ENCODE peak calls at places on chromosome 18, in four cellular contexts. S is CD8-positive, alpha-beta T cell; R is breast epithelium; J is body of pancreas. W is an unnamed sample. For H3K36me3, the result is how much of the 10 kb centered on the place peaks cover.

GRCh38 chr18:55988537-55988936 is 400.5 kb upstream of the TCF4 start:
- DNase-seq in S (no peak), R (no peak), J (no peak), W (no peak)

GRCh38 chr18:33578371-33579146 is 540 bp downstream of the ASXL3 start:
- DNase-seq in S (no peak), R (no peak), J (peak), W (no peak)

GRCh38 chr18:24068945-24069693 is 54.6 kb downstream of the TTC39C start:
- DNase-seq in S (no peak), R (no peak), J (no peak), W (no peak)

GRCh38 chr18:59915606-59916005 is 15.8 kb downstream of the PMAIP1 start:
- DNase-seq in S (no peak), R (no peak), J (no peak), W (no peak)

GRCh38 chr18:23578891-23579653 is 7.2 kb downstream of the NPC1 start:
- DNase-seq in S (no peak), R (no peak), J (no peak), W (no peak)

GRCh38 chr18:12031836-12032235 is 50.5 kb downstream of the IMPA2 start:
- DNase-seq in S (no peak), R (peak), J (peak), W (no peak)

GRCh38 chr18:62784338-62784965 is 69.1 kb downstream of the PHLPP1 start:
- DNase-seq in S (no peak), R (no peak), J (no peak), W (no peak)

GRCh38 chr18:10497350-10497749 is 28.5 kb upstream of the NAPG start:
- DNase-seq in S (no peak), R (no peak), J (no peak), W (no peak)

GRCh38 chr18:58615150-58616132 is 13.4 kb downstream of the ALPK2 start:
- DNase-seq in S (peak), R (no peak), J (no peak), W (no peak)

DNA sequence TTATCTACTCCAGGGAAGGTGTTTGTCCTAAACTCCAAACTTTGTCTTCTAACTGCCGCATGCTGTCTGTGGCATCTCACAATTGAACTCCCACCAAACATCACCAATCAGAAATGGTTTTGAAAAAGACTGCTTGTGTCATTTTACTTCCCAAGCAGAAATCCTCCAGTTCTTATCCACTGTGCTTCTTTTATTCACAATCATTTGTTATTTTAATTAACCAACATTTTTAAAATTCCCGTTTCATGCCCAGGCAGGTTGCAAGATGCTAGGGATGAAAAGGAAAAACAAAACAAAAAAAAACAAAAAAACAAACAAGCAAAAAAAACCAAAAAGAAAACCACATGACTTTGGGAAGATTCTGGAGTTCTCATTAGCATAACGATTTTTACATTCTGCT is 63.5 kb upstream of the RAB27B start:
- DNase-seq in S (no peak), R (no peak), J (no peak), W (no peak)
- H3K4me3 ChIP-seq in S (no peak), R (no peak), J (no peak), W (no peak)

DNA sequence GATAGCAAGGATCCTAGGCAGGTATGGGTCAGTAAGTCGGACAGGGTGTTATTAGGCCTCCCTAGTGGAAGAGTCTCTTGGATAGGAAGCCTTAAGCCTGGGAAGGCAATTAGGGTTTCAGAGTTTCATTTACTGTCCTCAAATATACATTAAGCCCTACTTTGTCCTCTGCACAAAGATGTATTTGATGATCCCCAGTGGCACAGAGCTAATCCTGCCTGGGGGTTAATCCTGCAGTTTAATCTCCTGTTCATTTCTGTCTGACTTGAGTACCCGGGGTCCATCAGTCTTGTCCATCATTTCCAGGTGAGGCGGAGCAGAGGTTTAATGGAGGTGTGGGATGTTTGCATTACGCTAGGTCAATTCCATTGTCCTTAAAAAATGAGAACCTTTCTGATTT is 62.0 kb downstream of the MTCL1 start:
- DNase-seq in S (no peak), R (no peak), J (no peak), W (no peak)
- H3K36me3 ChIP-seq in S (under half), R (under half), J (under half), W (under half)

GRCh38 chr18:77208969-77209368 is 40.7 kb upstream of the GALR1 start:
- DNase-seq in S (peak), R (peak), J (peak), W (no peak)
- H3K4me3 ChIP-seq in S (peak), R (peak), J (no peak), W (no peak)

DNA sequence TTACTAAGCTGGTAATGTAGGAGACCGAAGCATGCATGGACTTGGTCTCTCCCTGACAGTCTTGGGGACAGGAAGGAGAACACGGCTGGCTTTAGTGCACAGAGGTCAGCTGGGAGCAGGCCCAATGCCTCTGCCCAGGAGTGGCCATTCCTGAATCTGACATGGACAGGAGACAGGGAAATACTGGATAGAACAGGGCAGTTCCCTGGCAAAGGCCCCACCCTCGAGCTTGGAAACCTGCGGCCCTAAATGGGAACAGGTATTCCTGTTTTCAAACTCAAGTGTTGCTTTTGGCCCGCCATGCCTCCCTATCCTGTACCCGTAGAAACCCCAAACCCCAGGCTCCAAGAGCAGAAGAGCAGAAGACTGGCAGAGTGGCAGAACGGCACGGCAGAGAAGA is 107.4 kb downstream of the ZNF516 start:
- DNase-seq in S (no peak), R (no peak), J (no peak), W (no peak)
- H3K36me3 ChIP-seq in S (under half), R (under half), J (under half), W (under half)

W was measured in Caco-2.